ENCODE peak calls at places on chromosomes 16 and 17, in four cellular contexts. N is H1, Q is GM23338, E is stomach. O is an unnamed sample.

GRCh38 chr17:27861979-27862378 is 31.2 kb downstream of the LYRM9 start:
- DNase-seq in N (no peak), Q (no peak), E (no peak), O (no peak)

GRCh38 chr17:49640556-49640955 is 37.3 kb downstream of the SPOP start:
- DNase-seq in N (no peak), Q (no peak), E (no peak), O (no peak)

GRCh38 chr16:84362410-84362809 is 5.9 kb upstream of the ATP2C2 start:
- DNase-seq in N (no peak), Q (peak; percentile 27), E (no peak), O (no peak)

GRCh38 chr16:87733190-87733589 is 32.6 kb downstream of the KLHDC4 start:
- DNase-seq in N (no peak), Q (no peak), E (no peak), O (no peak)

GRCh38 chr17:74903671-74904070 is 10.2 kb upstream of the FADS6 start:
- DNase-seq in N (no peak), Q (no peak), E (no peak), O (no peak)

GRCh38 chr17:49523706-49524472 is 28.8 kb downstream of the NGFR start:
- DNase-seq in N (peak; percentile 45), Q (no peak), E (peak; percentile 79), O (peak; percentile 26)

GRCh38 chr16:79298476-79299153 is 301.9 kb downstream of the MAF start:
- DNase-seq in N (peak; percentile 60), Q (no peak), E (no peak), O (no peak)

GRCh38 chr17:60391419-60392041 is 403 bp downstream of the USP32 start:
- DNase-seq in N (no peak), Q (peak; percentile 78), E (no peak), O (no peak)

GRCh38 chr16:5460701-5461100 is 363.1 kb upstream of the EEF2KMT start:
- DNase-seq in N (no peak), Q (no peak), E (no peak), O (no peak)

GRCh38 chr16:23079683-23080221 is 69.5 kb downstream of the USP31 start:
- DNase-seq in N (no peak), Q (no peak), E (no peak), O (no peak)

GRCh38 chr16:49262501-49262900 is 19.1 kb downstream of the CBLN1 start:
- DNase-seq in N (no peak), Q (no peak), E (no peak), O (no peak)

GRCh38 chr17:45146616-45147101 is 1.6 kb upstream of the HEXIM1 start:
- DNase-seq in N (no peak), Q (no peak), E (peak; percentile 71), O (no peak)

GRCh38 chr16:31414706-31415105 is 13.5 kb downstream of the COX6A2 start:
- DNase-seq in N (no peak), Q (no peak), E (no peak), O (no peak)

GRCh38 chr17:17391575-17392370 is 85.0 kb upstream of the MED9 start:
- DNase-seq in N (no peak), Q (peak; percentile 22), E (no peak), O (no peak)

GRCh38 chr16:4661661-4662060 is 31.7 kb upstream of the NUDT16L1 start:
- DNase-seq in N (no peak), Q (no peak), E (peak; percentile 84), O (no peak)

GRCh38 chr17:67026341-67026740 is 18.0 kb upstream of the CACNG1 start:
- DNase-seq in N (no peak), Q (no peak), E (no peak), O (no peak)

GRCh38 chr16:22924492-22924891 is 110.5 kb downstream of the HS3ST2 start:
- DNase-seq in N (no peak), Q (no peak), E (no peak), O (no peak)

GRCh38 chr16:4968879-4969278 is 10.7 kb downstream of the SEC14L5 start:
- DNase-seq in N (no peak), Q (peak; percentile 80), E (no peak), O (no peak)

DNA sequence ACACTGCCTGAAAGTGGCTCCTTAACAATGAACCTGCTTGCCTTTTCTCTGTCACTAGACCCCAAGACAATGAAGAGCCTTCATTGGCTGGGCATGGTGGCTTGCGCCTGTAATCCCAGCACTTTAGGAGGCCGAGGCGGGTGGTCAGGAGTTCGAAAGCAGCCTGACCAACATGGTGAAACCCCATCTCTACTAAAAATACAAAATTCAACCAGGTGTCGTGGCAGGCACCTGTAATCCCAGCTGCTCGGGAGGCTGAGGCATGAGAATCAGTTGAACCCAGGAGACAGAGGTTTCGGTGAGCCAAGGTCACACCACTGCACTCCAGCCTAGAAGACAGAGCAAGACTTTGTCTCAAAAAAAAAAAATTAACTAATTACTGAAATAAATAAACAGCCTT is 45.3 kb upstream of the SEC14L1 start:
- DNase-seq in N (no peak), Q (no peak), E (no peak), O (no peak)
- TF ChIP-seq POLR2AphosphoS5 in N (no peak), Q (no peak), E (no peak), O (no peak)

GRCh38 chr17:80287806-80288579 is 27.3 kb downstream of the RNF213 start:
- DNase-seq in N (no peak), Q (no peak), E (no peak), O (no peak)
- TF ChIP-seq POLR2AphosphoS5 in N (no peak), Q (no peak), E (no peak), O (no peak)

DNA sequence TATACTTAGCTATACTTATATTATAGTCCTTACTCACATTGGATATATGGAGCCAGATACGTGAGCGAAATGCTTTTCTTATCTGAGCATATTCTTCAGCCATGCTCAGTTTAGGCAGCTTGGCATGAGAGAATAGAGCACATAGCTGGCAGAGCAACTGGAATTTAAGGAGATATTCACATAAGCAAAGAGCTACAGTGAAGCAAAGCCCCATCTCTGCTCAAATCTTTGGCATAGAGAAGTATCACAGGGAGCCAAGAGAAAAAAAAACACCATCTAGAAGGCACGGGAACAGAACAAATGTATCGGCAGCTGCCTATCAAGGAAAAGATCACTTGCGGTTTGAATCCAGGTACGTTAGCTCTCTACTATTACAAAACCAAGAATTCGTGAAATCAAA is 734.2 kb upstream of the KIF2B start:
- DNase-seq in N (no peak), Q (no peak), E (no peak), O (no peak)
- TF ChIP-seq POLR2AphosphoS5 in N (no peak), Q (no peak), E (no peak), O (no peak)

GRCh38 chr17:29242051-29242450 is 4.6 kb upstream of the CRYBA1 start:
- DNase-seq in N (no peak), Q (no peak), E (no peak), O (no peak)

GRCh38 chr17:29240477-29240876 is 6.2 kb upstream of the CRYBA1 start:
- DNase-seq in N (no peak), Q (no peak), E (no peak), O (no peak)

GRCh38 chr17:29242790-29243189 is 3.9 kb upstream of the CRYBA1 start:
- DNase-seq in N (no peak), Q (no peak), E (no peak), O (no peak)

GRCh38 chr17:29243792-29244191 is 2.9 kb upstream of the CRYBA1 start:
- DNase-seq in N (no peak), Q (peak; percentile 71), E (no peak), O (no peak)

GRCh38 chr17:29241015-29241963 is 5.4 kb upstream of the CRYBA1 start:
- DNase-seq in N (no peak), Q (peak; percentile 58), E (no peak), O (no peak)
- TF ChIP-seq POLR2AphosphoS5 in N (no peak), Q (no peak), E (no peak), O (no peak)

DNA sequence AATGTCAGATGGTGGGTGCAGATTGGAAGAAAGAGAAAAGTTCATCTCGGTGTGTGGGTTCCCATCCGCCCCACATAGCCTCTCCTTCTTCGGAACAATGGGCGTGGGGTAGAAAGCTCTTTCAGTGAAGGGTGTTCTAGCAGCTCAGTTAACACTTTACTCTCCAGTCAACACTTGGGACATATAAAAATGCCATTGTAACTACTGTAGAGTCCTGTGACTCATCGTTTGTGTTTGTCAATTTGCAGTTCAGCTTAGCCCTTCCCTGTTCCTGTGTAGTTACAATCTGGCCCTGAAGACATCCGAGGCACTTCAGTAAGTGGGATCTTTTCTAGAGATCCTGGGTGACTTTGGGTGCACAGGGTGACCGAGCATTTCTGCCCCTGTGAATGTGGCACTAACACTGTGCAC is 11.5 kb upstream of the CLEC18C start:
- DNase-seq in N (no peak), Q (no peak), E (no peak), O (no peak)
- TF ChIP-seq POLR2AphosphoS5 in N (no peak), Q (no peak), E (no peak), O (no peak)

DNA sequence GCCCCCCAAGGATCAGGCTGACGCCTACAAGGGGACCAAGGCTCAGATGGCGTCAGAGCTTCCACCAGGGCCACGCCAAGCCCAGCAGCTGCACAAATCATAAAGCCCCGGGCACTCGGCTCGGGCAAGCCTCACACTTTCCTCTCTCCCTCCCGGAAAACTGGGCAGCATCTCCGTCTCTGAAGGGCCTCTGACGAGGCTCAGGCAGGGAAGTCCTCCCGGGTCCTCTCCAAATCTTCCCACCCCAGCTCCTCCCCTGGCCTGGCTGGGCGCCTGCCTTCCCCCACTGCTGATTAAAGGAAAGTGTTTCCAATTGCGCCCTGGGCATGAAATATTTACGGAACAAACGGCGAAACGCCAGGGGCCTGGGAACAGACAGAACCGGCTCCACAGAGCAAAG is 38.5 kb downstream of the PIEZO1 start:
- DNase-seq in N (no peak), Q (no peak), E (no peak), O (no peak)
- TF ChIP-seq POLR2AphosphoS5 in N (no peak), Q (no peak), E (no peak), O (no peak)

GRCh38 chr17:7834554-7834890 is 505 bp downstream of the KDM6B start:
- DNase-seq in N (no peak), Q (peak; percentile 48), E (peak; percentile 68), O (no peak)

GRCh38 chr17:7837375-7838290 is 3.6 kb downstream of the KDM6B start:
- DNase-seq in N (no peak), Q (peak; percentile 37), E (no peak), O (no peak)

GRCh38 chr17:7836596-7837374 is 2.8 kb downstream of the KDM6B start:
- DNase-seq in N (peak; percentile 95), Q (peak; percentile 99), E (peak; percentile 95), O (no peak)

GRCh38 chr17:7834891-7835817 is 1.1 kb downstream of the KDM6B start:
- DNase-seq in N (peak; percentile 89), Q (peak; percentile 99), E (peak; percentile 97), O (peak; percentile 86)

GRCh38 chr17:7835818-7836595 is 2.0 kb downstream of the KDM6B start:
- DNase-seq in N (peak; percentile 88), Q (peak; percentile 84), E (peak; percentile 74), O (no peak)
- TF ChIP-seq POLR2AphosphoS5 in N (no peak), Q (no peak), E (peak; percentile 39), O (no peak)

DNA sequence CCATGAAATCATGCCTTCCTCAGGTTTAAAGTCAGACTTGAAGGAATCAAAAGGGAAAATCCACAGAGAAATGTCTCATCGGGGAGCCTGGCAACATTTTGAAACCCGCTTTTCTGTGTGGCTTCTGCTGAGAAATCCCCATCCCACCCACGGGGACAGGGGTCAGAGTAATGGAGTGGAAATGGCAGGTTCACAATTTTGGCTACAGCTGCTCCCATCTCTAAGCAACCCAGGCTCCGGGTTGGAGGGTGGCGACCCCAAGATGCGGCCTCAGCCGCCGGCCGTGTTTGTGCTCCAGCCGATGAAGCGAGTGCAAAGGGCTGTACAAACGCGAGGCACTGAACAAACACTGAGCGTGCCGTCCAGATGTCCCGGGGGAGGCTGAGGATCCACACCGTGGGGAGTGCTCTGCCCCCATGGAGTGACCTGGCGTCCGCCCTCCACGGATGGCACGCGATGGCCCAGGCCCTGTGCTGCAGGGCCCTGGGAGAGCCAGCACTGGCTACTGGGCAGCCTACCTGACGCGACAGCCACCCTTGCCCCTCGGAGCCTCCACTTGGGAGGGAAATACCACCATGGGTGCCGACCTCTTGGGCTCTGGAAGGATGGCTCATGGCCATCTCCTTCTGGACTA is 22.2 kb downstream of the SLC43A2 start:
- DNase-seq in N (no peak), Q (no peak), E (no peak), O (no peak)
- TF ChIP-seq POLR2AphosphoS5 in N (no peak), Q (no peak), E (no peak), O (no peak)